ENCODE peak calls at places on chromosomes 7 and 10, in seven cellular contexts. One of them, this sample, is unnamed.

GRCh38 chr7:117993377-117994003 is 120.2 kb upstream of the CTTNBP2 start:
- DNase-seq in PC-9: no peak
- DNase-seq in activated CD8-positive, alpha-beta memory T cell treated with anti-CD3 and anti-CD28 coated beads, Interleukin-2, amount 10 ng/mL, durations not matched to agents 7 days and 5 days: no peak
- DNase-seq in memory B cell: no peak
- DNase-seq in NCI-H1417: peak
- DNase-seq in stimulated activated CD4-positive, alpha-beta T cell treated with anti-CD3 and anti-CD28 coated beads, Interleukin-4, amount 100 ng/mL, for 48 hours: no peak
- DNase-seq in mesendoderm: peak
- DNase-seq in this sample: peak

GRCh38 chr7:44486001-44486400 is 4.5 kb downstream of the NUDCD3 start:
- DNase-seq in PC-9: no peak
- DNase-seq in activated CD8-positive, alpha-beta memory T cell treated with anti-CD3 and anti-CD28 coated beads, Interleukin-2, amount 10 ng/mL, durations not matched to agents 7 days and 5 days: no peak
- DNase-seq in memory B cell: no peak
- DNase-seq in NCI-H1417: no peak
- DNase-seq in stimulated activated CD4-positive, alpha-beta T cell treated with anti-CD3 and anti-CD28 coated beads, Interleukin-4, amount 100 ng/mL, for 48 hours: no peak
- DNase-seq in mesendoderm: no peak
- DNase-seq in this sample: no peak

GRCh38 chr10:100655760-100656421 is 89.5 kb upstream of the PAX2 start:
- DNase-seq in PC-9: no peak
- DNase-seq in activated CD8-positive, alpha-beta memory T cell treated with anti-CD3 and anti-CD28 coated beads, Interleukin-2, amount 10 ng/mL, durations not matched to agents 7 days and 5 days: no peak
- DNase-seq in memory B cell: no peak
- DNase-seq in NCI-H1417: no peak
- DNase-seq in stimulated activated CD4-positive, alpha-beta T cell treated with anti-CD3 and anti-CD28 coated beads, Interleukin-4, amount 100 ng/mL, for 48 hours: peak
- DNase-seq in mesendoderm: no peak
- DNase-seq in this sample: no peak

GRCh38 chr7:152594801-152595200 is 81.1 kb downstream of the XRCC2 start:
- DNase-seq in PC-9: no peak
- DNase-seq in activated CD8-positive, alpha-beta memory T cell treated with anti-CD3 and anti-CD28 coated beads, Interleukin-2, amount 10 ng/mL, durations not matched to agents 7 days and 5 days: no peak
- DNase-seq in memory B cell: no peak
- DNase-seq in NCI-H1417: no peak
- DNase-seq in stimulated activated CD4-positive, alpha-beta T cell treated with anti-CD3 and anti-CD28 coated beads, Interleukin-4, amount 100 ng/mL, for 48 hours: no peak
- DNase-seq in mesendoderm: no peak
- DNase-seq in this sample: no peak

GRCh38 chr10:18478354-18478753 is 173.0 kb downstream of the NSUN6 start:
- DNase-seq in PC-9: no peak
- DNase-seq in activated CD8-positive, alpha-beta memory T cell treated with anti-CD3 and anti-CD28 coated beads, Interleukin-2, amount 10 ng/mL, durations not matched to agents 7 days and 5 days: no peak
- DNase-seq in memory B cell: no peak
- DNase-seq in NCI-H1417: no peak
- DNase-seq in stimulated activated CD4-positive, alpha-beta T cell treated with anti-CD3 and anti-CD28 coated beads, Interleukin-4, amount 100 ng/mL, for 48 hours: no peak
- DNase-seq in mesendoderm: peak
- DNase-seq in this sample: no peak

GRCh38 chr10:119652361-119652760 is 1.2 kb downstream of the BAG3 start:
- DNase-seq in PC-9: no peak
- DNase-seq in activated CD8-positive, alpha-beta memory T cell treated with anti-CD3 and anti-CD28 coated beads, Interleukin-2, amount 10 ng/mL, durations not matched to agents 7 days and 5 days: no peak
- DNase-seq in memory B cell: no peak
- DNase-seq in NCI-H1417: no peak
- DNase-seq in stimulated activated CD4-positive, alpha-beta T cell treated with anti-CD3 and anti-CD28 coated beads, Interleukin-4, amount 100 ng/mL, for 48 hours: no peak
- DNase-seq in mesendoderm: no peak
- DNase-seq in this sample: peak

GRCh38 chr10:116947838-116948529 is 57.0 kb downstream of the SHTN1 start:
- DNase-seq in PC-9: peak
- DNase-seq in activated CD8-positive, alpha-beta memory T cell treated with anti-CD3 and anti-CD28 coated beads, Interleukin-2, amount 10 ng/mL, durations not matched to agents 7 days and 5 days: no peak
- DNase-seq in memory B cell: no peak
- DNase-seq in NCI-H1417: peak
- DNase-seq in stimulated activated CD4-positive, alpha-beta T cell treated with anti-CD3 and anti-CD28 coated beads, Interleukin-4, amount 100 ng/mL, for 48 hours: no peak
- DNase-seq in mesendoderm: peak
- DNase-seq in this sample: no peak

GRCh38 chr10:80468002-80468401 is 13.9 kb downstream of the TSPAN14 start:
- DNase-seq in PC-9: peak
- DNase-seq in activated CD8-positive, alpha-beta memory T cell treated with anti-CD3 and anti-CD28 coated beads, Interleukin-2, amount 10 ng/mL, durations not matched to agents 7 days and 5 days: peak
- DNase-seq in memory B cell: no peak
- DNase-seq in NCI-H1417: peak
- DNase-seq in stimulated activated CD4-positive, alpha-beta T cell treated with anti-CD3 and anti-CD28 coated beads, Interleukin-4, amount 100 ng/mL, for 48 hours: no peak
- DNase-seq in mesendoderm: peak
- DNase-seq in this sample: peak

GRCh38 chr7:4006687-4007086 is 675.4 kb upstream of the FOXK1 start:
- DNase-seq in PC-9: no peak
- DNase-seq in activated CD8-positive, alpha-beta memory T cell treated with anti-CD3 and anti-CD28 coated beads, Interleukin-2, amount 10 ng/mL, durations not matched to agents 7 days and 5 days: no peak
- DNase-seq in memory B cell: no peak
- DNase-seq in NCI-H1417: peak
- DNase-seq in stimulated activated CD4-positive, alpha-beta T cell treated with anti-CD3 and anti-CD28 coated beads, Interleukin-4, amount 100 ng/mL, for 48 hours: no peak
- DNase-seq in mesendoderm: no peak
- DNase-seq in this sample: peak

GRCh38 chr7:101644879-101645278 is 15.8 kb upstream of the MYL10 start:
- DNase-seq in PC-9: no peak
- DNase-seq in activated CD8-positive, alpha-beta memory T cell treated with anti-CD3 and anti-CD28 coated beads, Interleukin-2, amount 10 ng/mL, durations not matched to agents 7 days and 5 days: no peak
- DNase-seq in memory B cell: no peak
- DNase-seq in NCI-H1417: peak
- DNase-seq in stimulated activated CD4-positive, alpha-beta T cell treated with anti-CD3 and anti-CD28 coated beads, Interleukin-4, amount 100 ng/mL, for 48 hours: no peak
- DNase-seq in mesendoderm: no peak
- DNase-seq in this sample: no peak

GRCh38 chr7:151058766-151059361 is 525 bp upstream of the SLC4A2 start:
- DNase-seq in PC-9: no peak
- DNase-seq in activated CD8-positive, alpha-beta memory T cell treated with anti-CD3 and anti-CD28 coated beads, Interleukin-2, amount 10 ng/mL, durations not matched to agents 7 days and 5 days: no peak
- DNase-seq in memory B cell: peak
- DNase-seq in NCI-H1417: peak
- DNase-seq in stimulated activated CD4-positive, alpha-beta T cell treated with anti-CD3 and anti-CD28 coated beads, Interleukin-4, amount 100 ng/mL, for 48 hours: no peak
- DNase-seq in mesendoderm: peak
- DNase-seq in this sample: no peak

GRCh38 chr7:44971991-44972441 is 6.8 kb downstream of the MYO1G start:
- DNase-seq in PC-9: no peak
- DNase-seq in activated CD8-positive, alpha-beta memory T cell treated with anti-CD3 and anti-CD28 coated beads, Interleukin-2, amount 10 ng/mL, durations not matched to agents 7 days and 5 days: no peak
- DNase-seq in memory B cell: no peak
- DNase-seq in NCI-H1417: peak
- DNase-seq in stimulated activated CD4-positive, alpha-beta T cell treated with anti-CD3 and anti-CD28 coated beads, Interleukin-4, amount 100 ng/mL, for 48 hours: no peak
- DNase-seq in mesendoderm: no peak
- DNase-seq in this sample: peak

GRCh38 chr10:78952686-78953085 is 116.1 kb upstream of the ZMIZ1 start:
- DNase-seq in PC-9: no peak
- DNase-seq in activated CD8-positive, alpha-beta memory T cell treated with anti-CD3 and anti-CD28 coated beads, Interleukin-2, amount 10 ng/mL, durations not matched to agents 7 days and 5 days: no peak
- DNase-seq in memory B cell: no peak
- DNase-seq in NCI-H1417: no peak
- DNase-seq in stimulated activated CD4-positive, alpha-beta T cell treated with anti-CD3 and anti-CD28 coated beads, Interleukin-4, amount 100 ng/mL, for 48 hours: no peak
- DNase-seq in mesendoderm: no peak
- DNase-seq in this sample: no peak

GRCh38 chr10:88273567-88273966 is 309.6 kb downstream of the RNLS start:
- DNase-seq in PC-9: no peak
- DNase-seq in activated CD8-positive, alpha-beta memory T cell treated with anti-CD3 and anti-CD28 coated beads, Interleukin-2, amount 10 ng/mL, durations not matched to agents 7 days and 5 days: no peak
- DNase-seq in memory B cell: no peak
- DNase-seq in NCI-H1417: no peak
- DNase-seq in stimulated activated CD4-positive, alpha-beta T cell treated with anti-CD3 and anti-CD28 coated beads, Interleukin-4, amount 100 ng/mL, for 48 hours: no peak
- DNase-seq in mesendoderm: no peak
- DNase-seq in this sample: no peak

GRCh38 chr7:50449881-50450690 is at the start of gene FIGNL1:
- DNase-seq in PC-9: peak
- DNase-seq in activated CD8-positive, alpha-beta memory T cell treated with anti-CD3 and anti-CD28 coated beads, Interleukin-2, amount 10 ng/mL, durations not matched to agents 7 days and 5 days: peak
- DNase-seq in memory B cell: peak
- DNase-seq in NCI-H1417: peak
- DNase-seq in stimulated activated CD4-positive, alpha-beta T cell treated with anti-CD3 and anti-CD28 coated beads, Interleukin-4, amount 100 ng/mL, for 48 hours: peak
- DNase-seq in mesendoderm: peak
- DNase-seq in this sample: peak

GRCh38 chr7:28180364-28181147 is at the start of gene JAZF1:
- DNase-seq in PC-9: peak
- DNase-seq in activated CD8-positive, alpha-beta memory T cell treated with anti-CD3 and anti-CD28 coated beads, Interleukin-2, amount 10 ng/mL, durations not matched to agents 7 days and 5 days: peak
- DNase-seq in memory B cell: peak
- DNase-seq in NCI-H1417: peak
- DNase-seq in stimulated activated CD4-positive, alpha-beta T cell treated with anti-CD3 and anti-CD28 coated beads, Interleukin-4, amount 100 ng/mL, for 48 hours: peak
- DNase-seq in mesendoderm: peak
- DNase-seq in this sample: peak

GRCh38 chr10:4514445-4515108 is 311.4 kb upstream of the AKR1E2 start:
- DNase-seq in PC-9: no peak
- DNase-seq in activated CD8-positive, alpha-beta memory T cell treated with anti-CD3 and anti-CD28 coated beads, Interleukin-2, amount 10 ng/mL, durations not matched to agents 7 days and 5 days: no peak
- DNase-seq in memory B cell: peak
- DNase-seq in NCI-H1417: no peak
- DNase-seq in stimulated activated CD4-positive, alpha-beta T cell treated with anti-CD3 and anti-CD28 coated beads, Interleukin-4, amount 100 ng/mL, for 48 hours: no peak
- DNase-seq in mesendoderm: no peak
- DNase-seq in this sample: no peak

GRCh38 chr7:44977304-44977858 is 1.4 kb downstream of the MYO1G start:
- DNase-seq in PC-9: peak
- DNase-seq in activated CD8-positive, alpha-beta memory T cell treated with anti-CD3 and anti-CD28 coated beads, Interleukin-2, amount 10 ng/mL, durations not matched to agents 7 days and 5 days: peak
- DNase-seq in memory B cell: no peak
- DNase-seq in NCI-H1417: no peak
- DNase-seq in stimulated activated CD4-positive, alpha-beta T cell treated with anti-CD3 and anti-CD28 coated beads, Interleukin-4, amount 100 ng/mL, for 48 hours: peak
- DNase-seq in mesendoderm: no peak
- DNase-seq in this sample: no peak

GRCh38 chr10:14074062-14074884 is 256.5 kb downstream of the FRMD4A start:
- DNase-seq in PC-9: peak
- DNase-seq in activated CD8-positive, alpha-beta memory T cell treated with anti-CD3 and anti-CD28 coated beads, Interleukin-2, amount 10 ng/mL, durations not matched to agents 7 days and 5 days: no peak
- DNase-seq in memory B cell: no peak
- DNase-seq in NCI-H1417: peak
- DNase-seq in stimulated activated CD4-positive, alpha-beta T cell treated with anti-CD3 and anti-CD28 coated beads, Interleukin-4, amount 100 ng/mL, for 48 hours: no peak
- DNase-seq in mesendoderm: no peak
- DNase-seq in this sample: no peak

GRCh38 chr10:81104494-81104893 is 566.8 kb downstream of the SH2D4B start:
- DNase-seq in PC-9: no peak
- DNase-seq in activated CD8-positive, alpha-beta memory T cell treated with anti-CD3 and anti-CD28 coated beads, Interleukin-2, amount 10 ng/mL, durations not matched to agents 7 days and 5 days: no peak
- DNase-seq in memory B cell: no peak
- DNase-seq in NCI-H1417: no peak
- DNase-seq in stimulated activated CD4-positive, alpha-beta T cell treated with anti-CD3 and anti-CD28 coated beads, Interleukin-4, amount 100 ng/mL, for 48 hours: no peak
- DNase-seq in mesendoderm: no peak
- DNase-seq in this sample: no peak

GRCh38 chr10:74881253-74881884 is 55.0 kb downstream of the KAT6B start:
- DNase-seq in PC-9: no peak
- DNase-seq in activated CD8-positive, alpha-beta memory T cell treated with anti-CD3 and anti-CD28 coated beads, Interleukin-2, amount 10 ng/mL, durations not matched to agents 7 days and 5 days: no peak
- DNase-seq in memory B cell: no peak
- DNase-seq in NCI-H1417: no peak
- DNase-seq in stimulated activated CD4-positive, alpha-beta T cell treated with anti-CD3 and anti-CD28 coated beads, Interleukin-4, amount 100 ng/mL, for 48 hours: no peak
- DNase-seq in mesendoderm: no peak
- DNase-seq in this sample: no peak

GRCh38 chr7:137626469-137627067 is 220.2 kb downstream of the DGKI start:
- DNase-seq in PC-9: peak
- DNase-seq in activated CD8-positive, alpha-beta memory T cell treated with anti-CD3 and anti-CD28 coated beads, Interleukin-2, amount 10 ng/mL, durations not matched to agents 7 days and 5 days: peak
- DNase-seq in memory B cell: no peak
- DNase-seq in NCI-H1417: peak
- DNase-seq in stimulated activated CD4-positive, alpha-beta T cell treated with anti-CD3 and anti-CD28 coated beads, Interleukin-4, amount 100 ng/mL, for 48 hours: peak
- DNase-seq in mesendoderm: peak
- DNase-seq in this sample: peak

GRCh38 chr10:86334515-86335085 is 32.0 kb downstream of the GRID1 start:
- DNase-seq in PC-9: peak
- DNase-seq in activated CD8-positive, alpha-beta memory T cell treated with anti-CD3 and anti-CD28 coated beads, Interleukin-2, amount 10 ng/mL, durations not matched to agents 7 days and 5 days: no peak
- DNase-seq in memory B cell: no peak
- DNase-seq in NCI-H1417: peak
- DNase-seq in stimulated activated CD4-positive, alpha-beta T cell treated with anti-CD3 and anti-CD28 coated beads, Interleukin-4, amount 100 ng/mL, for 48 hours: no peak
- DNase-seq in mesendoderm: peak
- DNase-seq in this sample: peak

GRCh38 chr10:79116801-79117723 is 48.3 kb downstream of the ZMIZ1 start:
- DNase-seq in PC-9: no peak
- DNase-seq in activated CD8-positive, alpha-beta memory T cell treated with anti-CD3 and anti-CD28 coated beads, Interleukin-2, amount 10 ng/mL, durations not matched to agents 7 days and 5 days: no peak
- DNase-seq in memory B cell: no peak
- DNase-seq in NCI-H1417: peak
- DNase-seq in stimulated activated CD4-positive, alpha-beta T cell treated with anti-CD3 and anti-CD28 coated beads, Interleukin-4, amount 100 ng/mL, for 48 hours: no peak
- DNase-seq in mesendoderm: no peak
- DNase-seq in this sample: peak

GRCh38 chr7:131354390-131354789 is 26.7 kb downstream of the MKLN1 start:
- DNase-seq in PC-9: no peak
- DNase-seq in activated CD8-positive, alpha-beta memory T cell treated with anti-CD3 and anti-CD28 coated beads, Interleukin-2, amount 10 ng/mL, durations not matched to agents 7 days and 5 days: no peak
- DNase-seq in memory B cell: no peak
- DNase-seq in NCI-H1417: no peak
- DNase-seq in stimulated activated CD4-positive, alpha-beta T cell treated with anti-CD3 and anti-CD28 coated beads, Interleukin-4, amount 100 ng/mL, for 48 hours: no peak
- DNase-seq in mesendoderm: no peak
- DNase-seq in this sample: no peak

GRCh38 chr10:70992436-70992835 is 104.1 kb upstream of the PCBD1 start:
- DNase-seq in PC-9: no peak
- DNase-seq in activated CD8-positive, alpha-beta memory T cell treated with anti-CD3 and anti-CD28 coated beads, Interleukin-2, amount 10 ng/mL, durations not matched to agents 7 days and 5 days: no peak
- DNase-seq in memory B cell: no peak
- DNase-seq in NCI-H1417: no peak
- DNase-seq in stimulated activated CD4-positive, alpha-beta T cell treated with anti-CD3 and anti-CD28 coated beads, Interleukin-4, amount 100 ng/mL, for 48 hours: no peak
- DNase-seq in mesendoderm: no peak
- DNase-seq in this sample: no peak

GRCh38 chr7:66629222-66629658 is 559 bp downstream of the KCTD7 start:
- DNase-seq in PC-9: no peak
- DNase-seq in activated CD8-positive, alpha-beta memory T cell treated with anti-CD3 and anti-CD28 coated beads, Interleukin-2, amount 10 ng/mL, durations not matched to agents 7 days and 5 days: no peak
- DNase-seq in memory B cell: no peak
- DNase-seq in NCI-H1417: no peak
- DNase-seq in stimulated activated CD4-positive, alpha-beta T cell treated with anti-CD3 and anti-CD28 coated beads, Interleukin-4, amount 100 ng/mL, for 48 hours: no peak
- DNase-seq in mesendoderm: no peak
- DNase-seq in this sample: no peak

GRCh38 chr7:29987821-29988317 is 1.7 kb downstream of the SCRN1 start:
- DNase-seq in PC-9: peak
- DNase-seq in activated CD8-positive, alpha-beta memory T cell treated with anti-CD3 and anti-CD28 coated beads, Interleukin-2, amount 10 ng/mL, durations not matched to agents 7 days and 5 days: no peak
- DNase-seq in memory B cell: no peak
- DNase-seq in NCI-H1417: peak
- DNase-seq in stimulated activated CD4-positive, alpha-beta T cell treated with anti-CD3 and anti-CD28 coated beads, Interleukin-4, amount 100 ng/mL, for 48 hours: no peak
- DNase-seq in mesendoderm: peak
- DNase-seq in this sample: peak

GRCh38 chr10:58511765-58512469 is 755 bp upstream of the BICC1 start:
- DNase-seq in PC-9: no peak
- DNase-seq in activated CD8-positive, alpha-beta memory T cell treated with anti-CD3 and anti-CD28 coated beads, Interleukin-2, amount 10 ng/mL, durations not matched to agents 7 days and 5 days: no peak
- DNase-seq in memory B cell: no peak
- DNase-seq in NCI-H1417: no peak
- DNase-seq in stimulated activated CD4-positive, alpha-beta T cell treated with anti-CD3 and anti-CD28 coated beads, Interleukin-4, amount 100 ng/mL, for 48 hours: no peak
- DNase-seq in mesendoderm: peak
- DNase-seq in this sample: no peak

GRCh38 chr7:36711256-36711655 is 13.0 kb downstream of the AOAH start:
- DNase-seq in PC-9: no peak
- DNase-seq in activated CD8-positive, alpha-beta memory T cell treated with anti-CD3 and anti-CD28 coated beads, Interleukin-2, amount 10 ng/mL, durations not matched to agents 7 days and 5 days: no peak
- DNase-seq in memory B cell: no peak
- DNase-seq in NCI-H1417: no peak
- DNase-seq in stimulated activated CD4-positive, alpha-beta T cell treated with anti-CD3 and anti-CD28 coated beads, Interleukin-4, amount 100 ng/mL, for 48 hours: no peak
- DNase-seq in mesendoderm: peak
- DNase-seq in this sample: no peak

GRCh38 chr10:118970770-118971169 is 58.7 kb upstream of the NANOS1 start:
- DNase-seq in PC-9: no peak
- DNase-seq in activated CD8-positive, alpha-beta memory T cell treated with anti-CD3 and anti-CD28 coated beads, Interleukin-2, amount 10 ng/mL, durations not matched to agents 7 days and 5 days: no peak
- DNase-seq in memory B cell: no peak
- DNase-seq in NCI-H1417: peak
- DNase-seq in stimulated activated CD4-positive, alpha-beta T cell treated with anti-CD3 and anti-CD28 coated beads, Interleukin-4, amount 100 ng/mL, for 48 hours: no peak
- DNase-seq in mesendoderm: no peak
- DNase-seq in this sample: no peak

GRCh38 chr10:68271104-68271882 is 39.4 kb upstream of the ATOH7 start:
- DNase-seq in PC-9: no peak
- DNase-seq in activated CD8-positive, alpha-beta memory T cell treated with anti-CD3 and anti-CD28 coated beads, Interleukin-2, amount 10 ng/mL, durations not matched to agents 7 days and 5 days: no peak
- DNase-seq in memory B cell: no peak
- DNase-seq in NCI-H1417: no peak
- DNase-seq in stimulated activated CD4-positive, alpha-beta T cell treated with anti-CD3 and anti-CD28 coated beads, Interleukin-4, amount 100 ng/mL, for 48 hours: no peak
- DNase-seq in mesendoderm: peak
- DNase-seq in this sample: no peak

GRCh38 chr7:138752568-138753518 is 45.0 kb upstream of the TMEM213 start:
- DNase-seq in PC-9: peak
- DNase-seq in activated CD8-positive, alpha-beta memory T cell treated with anti-CD3 and anti-CD28 coated beads, Interleukin-2, amount 10 ng/mL, durations not matched to agents 7 days and 5 days: peak
- DNase-seq in memory B cell: peak
- DNase-seq in NCI-H1417: peak
- DNase-seq in stimulated activated CD4-positive, alpha-beta T cell treated with anti-CD3 and anti-CD28 coated beads, Interleukin-4, amount 100 ng/mL, for 48 hours: peak
- DNase-seq in mesendoderm: peak
- DNase-seq in this sample: peak

GRCh38 chr7:150388709-150389531 is 9.8 kb downstream of the ZNF775 start:
- DNase-seq in PC-9: no peak
- DNase-seq in activated CD8-positive, alpha-beta memory T cell treated with anti-CD3 and anti-CD28 coated beads, Interleukin-2, amount 10 ng/mL, durations not matched to agents 7 days and 5 days: no peak
- DNase-seq in memory B cell: no peak
- DNase-seq in NCI-H1417: no peak
- DNase-seq in stimulated activated CD4-positive, alpha-beta T cell treated with anti-CD3 and anti-CD28 coated beads, Interleukin-4, amount 100 ng/mL, for 48 hours: no peak
- DNase-seq in mesendoderm: peak
- DNase-seq in this sample: peak

GRCh38 chr7:24877790-24878311 is 102.1 kb downstream of the OSBPL3 start:
- DNase-seq in PC-9: no peak
- DNase-seq in activated CD8-positive, alpha-beta memory T cell treated with anti-CD3 and anti-CD28 coated beads, Interleukin-2, amount 10 ng/mL, durations not matched to agents 7 days and 5 days: no peak
- DNase-seq in memory B cell: no peak
- DNase-seq in NCI-H1417: peak
- DNase-seq in stimulated activated CD4-positive, alpha-beta T cell treated with anti-CD3 and anti-CD28 coated beads, Interleukin-4, amount 100 ng/mL, for 48 hours: no peak
- DNase-seq in mesendoderm: no peak
- DNase-seq in this sample: peak

GRCh38 chr10:109974509-109975191 is 33.1 kb upstream of the ADD3 start:
- DNase-seq in PC-9: no peak
- DNase-seq in activated CD8-positive, alpha-beta memory T cell treated with anti-CD3 and anti-CD28 coated beads, Interleukin-2, amount 10 ng/mL, durations not matched to agents 7 days and 5 days: no peak
- DNase-seq in memory B cell: no peak
- DNase-seq in NCI-H1417: peak
- DNase-seq in stimulated activated CD4-positive, alpha-beta T cell treated with anti-CD3 and anti-CD28 coated beads, Interleukin-4, amount 100 ng/mL, for 48 hours: no peak
- DNase-seq in mesendoderm: no peak
- DNase-seq in this sample: no peak

This sample was measured in NCI-H510A treated with DMSO at 0.1 percent for 48 hours.